ENCODE peak calls at places on chromosomes 16 and 17, in four cellular contexts. N is activated T-cell treated with anti-CD3 and anti-CD28 coated beads for 48 hours, B is heart right ventricle, W is amniotic stem cell. Y is an unnamed sample.

GRCh38 chr17:72171703-72172670 is 51.2 kb downstream of the SOX9 start:
- DNase-seq in W (no peak), B (no peak), N (no peak), Y (no peak)

GRCh38 chr16:85168732-85169256 is 56.5 kb upstream of the CIBAR2 start:
- DNase-seq in N (no peak), W (no peak), B (peak), Y (no peak)

GRCh38 chr16:47713225-47713595 is 252.1 kb downstream of the PHKB start:
- DNase-seq in W (no peak), B (no peak), N (peak), Y (no peak)

GRCh38 chr16:82684246-82684645 is 57.5 kb downstream of the CDH13 start:
- DNase-seq in B (no peak), W (no peak), N (no peak), Y (no peak)

GRCh38 chr16:85781685-85782370 is 17.5 kb downstream of the EMC8 start:
- DNase-seq in W (no peak), B (peak), N (no peak), Y (no peak)

GRCh38 chr17:73309727-73310555 is 1.9 kb downstream of the CDC42EP4 start:
- DNase-seq in W (no peak), B (no peak), N (no peak), Y (no peak)

GRCh38 chr17:49926886-49927285 is 42.1 kb upstream of the DLX4 start:
- DNase-seq in B (peak), W (no peak), N (no peak), Y (no peak)

GRCh38 chr16:22813223-22813945 is 578 bp upstream of the HS3ST2 start:
- DNase-seq in N (peak), W (no peak), B (peak), Y (no peak)

GRCh38 chr17:27408891-27409290 is 47.4 kb upstream of the KSR1 start:
- DNase-seq in N (no peak), B (no peak), W (no peak), Y (no peak)

GRCh38 chr16:68825427-68825826 is 17.9 kb upstream of the TANGO6 start:
- DNase-seq in W (no peak), N (no peak), B (no peak), Y (no peak)

GRCh38 chr17:80245566-80246265 is 14.9 kb upstream of the RNF213 start:
- DNase-seq in W (no peak), N (no peak), B (no peak), Y (no peak)

GRCh38 chr16:75219838-75220237 is 1.1 kb downstream of the CTRB1 start:
- DNase-seq in W (no peak), B (no peak), N (no peak), Y (no peak)

GRCh38 chr16:1112506-1113184 is 16.6 kb upstream of the C1QTNF8 start:
- DNase-seq in B (no peak), W (no peak), N (no peak), Y (no peak)

GRCh38 chr17:44754276-44754675 is 4.5 kb upstream of the ADAM11 start:
- DNase-seq in W (no peak), N (no peak), B (no peak), Y (no peak)

GRCh38 chr17:74244543-74244942 is 29.5 kb upstream of the DNAI2 start:
- DNase-seq in N (no peak), B (no peak), W (no peak), Y (no peak)

GRCh38 chr16:11155284-11155806 is 100.7 kb downstream of the SOCS1 start:
- DNase-seq in B (no peak), W (peak), N (peak), Y (no peak)

GRCh38 chr17:81828656-81829055 is 4.4 kb downstream of the MCRIP1 start:
- DNase-seq in W (no peak), N (no peak), B (no peak), Y (no peak)

GRCh38 chr17:58447039-58447975 is 30.0 kb upstream of the RNF43 start:
- DNase-seq in B (peak), W (peak), N (peak), Y (peak)

GRCh38 chr16:73047536-73048291 is at the start of gene ZFHX3:
- DNase-seq in B (peak), W (peak), N (no peak), Y (no peak)

GRCh38 chr16:25005445-25006306 is 9.5 kb downstream of the ARHGAP17 start:
- DNase-seq in B (no peak), W (no peak), N (no peak), Y (no peak)

GRCh38 chr17:19288453-19288852 is 51.3 kb downstream of the EPN2 start:
- DNase-seq in W (no peak), B (no peak), N (no peak), Y (peak)

GRCh38 chr17:21523482-21524210 is 147.5 kb downstream of the KCNJ12 start:
- DNase-seq in B (no peak), W (no peak), N (no peak), Y (no peak)

GRCh38 chr17:50043290-50044148 is 12.4 kb upstream of the ITGA3 start:
- DNase-seq in B (no peak), N (no peak), W (no peak), Y (no peak)

GRCh38 chr17:76727745-76728456 is 1.3 kb downstream of the METTL23 start:
- DNase-seq in W (no peak), N (no peak), B (no peak), Y (no peak)

GRCh38 chr16:10922328-10923145 is 19.7 kb downstream of the DEXI start:
- DNase-seq in N (no peak), W (no peak), B (peak), Y (no peak)

GRCh38 chr17:73690581-73691135 is 46.4 kb upstream of the SDK2 start:
- DNase-seq in B (no peak), W (no peak), N (no peak), Y (no peak)

GRCh38 chr17:1529863-1530262 is 13.5 kb upstream of the INPP5K start:
- DNase-seq in B (no peak), N (no peak), W (no peak), Y (no peak)

GRCh38 chr16:86690970-86691369 is 112.6 kb downstream of the FOXL1 start:
- DNase-seq in N (no peak), B (no peak), W (no peak), Y (no peak)

GRCh38 chr17:77453613-77454559 is 313.1 kb downstream of the SEC14L1 start:
- DNase-seq in W (no peak), B (no peak), N (no peak), Y (no peak)

GRCh38 chr17:56765449-56765848 is 68.3 kb downstream of the C17orf67 start:
- DNase-seq in N (no peak), B (no peak), W (no peak), Y (no peak)

GRCh38 chr16:10694830-10695229 is at the start of gene TEKT5:
- DNase-seq in W (no peak), N (no peak), B (no peak), Y (no peak)

GRCh38 chr16:6645758-6646423 is 686.8 kb upstream of the RBFOX1 start:
- DNase-seq in B (no peak), N (no peak), W (no peak), Y (no peak)

GRCh38 chr16:84507011-84507982 is 2.8 kb upstream of the MEAK7 start:
- DNase-seq in N (peak), B (no peak), W (no peak), Y (no peak)

GRCh38 chr17:14873996-14874395 is 391.1 kb downstream of the PMP22 start:
- DNase-seq in W (no peak), B (no peak), N (no peak), Y (no peak)

GRCh38 chr17:43540821-43541674 is 5.1 kb downstream of the ETV4 start:
- DNase-seq in B (no peak), N (no peak), W (no peak), Y (no peak)